ENCODE peak calls at places on chromosomes 4 and X, in seven cellular contexts. C, W, P, M, Z, I and A are unnamed samples.

GRCh38 chrX:29662101-29662500 is 553.3 kb upstream of the MAGEB2 start:
- DNase-seq in C (no peak), W (no peak), P (no peak), M (no peak), Z (no peak), I (no peak), A (no peak)

GRCh38 chrX:70386240-70386639 is 36.9 kb upstream of the GDPD2 start:
- DNase-seq in C (no peak), W (no peak), P (no peak), M (no peak), Z (no peak), I (no peak), A (no peak)

GRCh38 chrX:107118322-107119147 is at the start of gene RBM41:
- DNase-seq in C (peak), W (peak), P (peak), M (peak), Z (peak), I (peak), A (peak)

GRCh38 chr4:68655764-68656444 is 14.5 kb downstream of the UGT2B15 start:
- DNase-seq in C (no peak), W (no peak), P (no peak), M (peak), Z (no peak), I (no peak), A (no peak)

GRCh38 chr4:158818595-158818994 is 49.8 kb downstream of the FNIP2 start:
- DNase-seq in C (no peak), W (no peak), P (no peak), M (no peak), Z (no peak), I (no peak), A (no peak)

GRCh38 chrX:154490021-154490413 is 412 bp downstream of the SLC10A3 start:
- DNase-seq in C (peak), W (no peak), P (no peak), M (no peak), Z (peak), I (peak), A (no peak)

GRCh38 chr4:56979674-56980073 is 978 bp downstream of the POLR2B start:
- DNase-seq in C (no peak), W (no peak), P (no peak), M (peak), Z (no peak), I (peak), A (no peak)

GRCh38 chr4:155796031-155796430 is 37.2 kb downstream of the GUCY1B1 start:
- DNase-seq in C (no peak), W (no peak), P (no peak), M (peak), Z (peak), I (no peak), A (no peak)

GRCh38 chrX:95628796-95629195 is 1055.8 kb upstream of the DIAPH2 start:
- DNase-seq in C (no peak), W (no peak), P (no peak), M (no peak), Z (no peak), I (no peak), A (no peak)

GRCh38 chrX:72255864-72256263 is 17.0 kb upstream of the ERCC6L start:
- DNase-seq in C (no peak), W (no peak), P (no peak), M (no peak), Z (no peak), I (no peak), A (no peak)

GRCh38 chr4:185534534-185534849 is 815 bp downstream of the PDLIM3 start:
- DNase-seq in C (no peak), W (no peak), P (no peak), M (no peak), Z (no peak), I (no peak), A (no peak)

GRCh38 chr4:113760852-113761681 is 471 bp downstream of the CAMK2D start:
- DNase-seq in C (peak), W (no peak), P (peak), M (peak), Z (peak), I (no peak), A (peak)

GRCh38 chr4:3613980-3614730 is 81.9 kb upstream of the LRPAP1 start:
- DNase-seq in C (no peak), W (no peak), P (no peak), M (peak), Z (peak), I (no peak), A (no peak)

GRCh38 chr4:989722-990471 is 3.1 kb downstream of the IDUA start:
- DNase-seq in C (no peak), W (no peak), P (no peak), M (no peak), Z (no peak), I (no peak), A (no peak)

GRCh38 chr4:634599-634985 is 9.2 kb downstream of the PDE6B start:
- DNase-seq in C (no peak), W (no peak), P (no peak), M (no peak), Z (no peak), I (no peak), A (no peak)

GRCh38 chrX:103248553-103248952 is 6.4 kb downstream of the TCEAL8 start:
- DNase-seq in C (no peak), W (no peak), P (no peak), M (no peak), Z (peak), I (peak), A (no peak)

GRCh38 chr4:94472056-94472826 is 20.5 kb downstream of the PDLIM5 start:
- DNase-seq in C (no peak), W (no peak), P (no peak), M (peak), Z (no peak), I (no peak), A (no peak)

GRCh38 chr4:101885574-101885973 is 95.0 kb downstream of the BANK1 start:
- DNase-seq in C (no peak), W (no peak), P (no peak), M (peak), Z (no peak), I (no peak), A (no peak)

GRCh38 chr4:30535255-30535654 is 184.9 kb upstream of the PCDH7 start:
- DNase-seq in C (no peak), W (no peak), P (no peak), M (no peak), Z (no peak), I (no peak), A (no peak)

GRCh38 chr4:3301450-3302163 is 8.8 kb downstream of the RGS12 start:
- DNase-seq in C (no peak), W (no peak), P (no peak), M (no peak), Z (no peak), I (no peak), A (no peak)

GRCh38 chr4:77190053-77190452 is 33.0 kb downstream of the CCNG2 start:
- DNase-seq in C (no peak), W (no peak), P (no peak), M (no peak), Z (no peak), I (no peak), A (no peak)

GRCh38 chrX:107707866-107708265 is 67.7 kb downstream of the TSC22D3 start:
- DNase-seq in C (no peak), W (no peak), P (no peak), M (no peak), Z (no peak), I (no peak), A (no peak)

GRCh38 chr4:69458184-69458826 is 37.4 kb downstream of the UGT2B4 start:
- DNase-seq in C (no peak), W (no peak), P (no peak), M (peak), Z (no peak), I (no peak), A (no peak)

GRCh38 chr4:88697113-88697512 is 516 bp downstream of the NAP1L5 start:
- DNase-seq in C (no peak), W (no peak), P (no peak), M (no peak), Z (peak), I (peak), A (no peak)

GRCh38 chr4:75633846-75634245 is 3.5 kb upstream of the CDKL2 start:
- DNase-seq in C (no peak), W (no peak), P (no peak), M (no peak), Z (no peak), I (no peak), A (no peak)

GRCh38 chrX:136130931-136131843 is 16.1 kb upstream of the FHL1 start:
- DNase-seq in C (no peak), W (no peak), P (no peak), M (peak), Z (no peak), I (peak), A (no peak)

GRCh38 chr4:161247831-161248230 is 916.0 kb downstream of the FSTL5 start:
- DNase-seq in C (no peak), W (no peak), P (no peak), M (no peak), Z (no peak), I (no peak), A (no peak)

DNA sequence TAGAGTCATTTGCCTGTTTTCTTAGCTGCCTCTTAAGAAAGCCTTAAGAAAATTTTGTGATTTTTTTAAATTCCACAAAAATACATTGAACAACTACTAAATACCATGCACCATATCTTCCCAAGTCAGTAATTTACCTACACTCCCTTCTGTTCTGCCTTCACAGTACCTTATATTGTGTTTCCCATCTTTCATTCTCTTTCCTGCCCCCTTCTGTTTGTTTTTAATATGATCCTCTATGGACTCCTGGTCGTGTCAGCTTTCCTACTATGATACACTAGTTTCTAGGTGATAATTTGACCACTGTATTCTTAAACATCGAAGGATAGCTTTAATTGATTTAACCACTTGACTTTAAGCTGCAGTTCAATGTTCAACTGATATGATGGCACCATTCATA is 297.7 kb upstream of the HAND2 start:
- DNase-seq in C (no peak), W (no peak), P (no peak), M (no peak), Z (no peak), I (no peak), A (no peak)
- TF ChIP-seq TAF1 in C (no peak), W (no peak), P (no peak), M (no peak), Z (no peak), I (no peak), A (no peak)

GRCh38 chrX:14832591-14832990 is 40.3 kb downstream of the FANCB start:
- DNase-seq in C (no peak), W (no peak), P (no peak), M (no peak), Z (no peak), I (no peak), A (no peak)
- TF ChIP-seq TAF1 in C (no peak), W (no peak), P (no peak), M (no peak), Z (no peak), I (no peak), A (no peak)

GRCh38 chr4:187480146-187481145 is 515.1 kb upstream of the ZFP42 start:
- DNase-seq in C (no peak), W (no peak), P (no peak), M (no peak), Z (no peak), I (no peak), A (no peak)
- TF ChIP-seq TAF1 in C (no peak), W (no peak), P (no peak), M (no peak), Z (no peak), I (no peak), A (no peak)

DNA sequence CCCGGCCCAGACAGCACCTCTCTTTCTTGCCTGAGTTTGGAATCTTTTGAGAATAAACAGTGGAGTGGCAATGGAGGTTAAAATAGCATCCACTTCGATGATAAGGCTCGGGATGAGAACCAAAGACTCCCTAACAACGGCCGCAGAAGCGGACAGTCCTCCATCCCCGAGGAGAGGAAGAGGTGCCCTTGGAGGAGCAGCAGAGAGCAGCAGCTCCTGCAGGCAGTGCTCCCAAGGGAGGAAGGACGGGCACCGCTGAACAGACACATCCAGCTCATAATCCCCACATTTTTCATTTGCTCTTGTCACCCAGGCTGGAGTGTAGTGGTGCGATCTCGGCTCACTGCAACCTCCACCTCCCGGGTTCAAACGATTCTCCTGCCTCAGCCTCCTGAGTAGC is 61.3 kb downstream of the DCTD start:
- DNase-seq in C (no peak), W (no peak), P (no peak), M (no peak), Z (no peak), I (no peak), A (no peak)
- TF ChIP-seq TAF1 in C (no peak), W (no peak), P (no peak), M (no peak), Z (no peak), I (no peak), A (no peak)

GRCh38 chr4:8675383-8675782 is 82.8 kb downstream of the CPZ start:
- DNase-seq in C (peak), W (no peak), P (no peak), M (peak), Z (no peak), I (peak), A (no peak)
- TF ChIP-seq TAF1 in C (no peak), W (no peak), P (no peak), M (no peak), Z (no peak), I (no peak), A (no peak)

GRCh38 chr4:92012899-92013867 is 290.6 kb upstream of the GRID2 start:
- DNase-seq in C (peak), W (no peak), P (no peak), M (peak), Z (no peak), I (no peak), A (no peak)
- TF ChIP-seq TAF1 in C (no peak), W (no peak), P (no peak), M (no peak), Z (no peak), I (no peak), A (no peak)

GRCh38 chr4:41120297-41121217 is 93.8 kb downstream of the APBB2 start:
- DNase-seq in C (no peak), W (no peak), P (no peak), M (no peak), Z (no peak), I (no peak), A (no peak)
- TF ChIP-seq TAF1 in C (no peak), W (no peak), P (no peak), M (no peak), Z (no peak), I (no peak), A (no peak)

DNA sequence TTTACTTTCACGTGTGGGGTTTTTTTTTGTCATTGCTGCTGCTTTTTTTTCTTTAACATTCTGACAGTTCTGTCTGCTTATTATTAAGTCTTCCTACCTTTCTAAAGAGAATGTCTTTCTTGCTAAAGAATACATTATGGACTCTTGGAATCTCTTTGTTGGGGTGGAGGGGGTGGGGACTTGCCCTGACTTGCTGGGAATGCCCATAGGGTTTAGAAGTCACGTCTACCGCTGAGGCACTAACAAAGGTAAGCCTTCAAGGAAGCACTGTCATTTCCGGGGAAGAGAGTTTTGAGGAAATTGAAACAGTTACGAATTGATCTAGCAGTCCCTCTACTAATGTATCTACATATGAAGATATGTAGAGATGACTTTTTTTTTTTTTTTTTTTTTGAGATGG is 19.4 kb downstream of the CD99 start:
- DNase-seq in C (no peak), W (no peak), P (no peak), M (no peak), Z (no peak), I (no peak), A (no peak)
- TF ChIP-seq TAF1 in C (no peak), W (no peak), P (no peak), M (no peak), Z (no peak), I (no peak), A (no peak)

DNA sequence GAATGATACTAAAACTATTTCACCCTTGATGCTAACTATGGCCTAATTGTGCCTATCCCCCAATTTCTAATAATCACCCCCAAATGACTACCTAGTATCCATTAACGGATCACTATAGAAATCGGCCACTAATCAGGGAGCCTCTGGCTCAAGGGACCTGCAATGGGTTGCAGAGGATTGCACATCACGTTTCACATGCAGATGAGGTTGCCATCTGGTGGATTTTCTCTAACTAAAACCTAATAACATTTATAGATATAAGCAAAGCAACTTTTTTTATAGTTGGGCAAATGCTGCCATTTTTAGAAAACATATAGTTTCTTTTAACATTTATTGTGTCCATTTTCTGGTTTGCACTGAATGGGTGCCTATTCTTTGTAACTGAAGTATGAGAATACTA is 28.3 kb upstream of the ALG13 start:
- DNase-seq in C (no peak), W (no peak), P (no peak), M (no peak), Z (peak), I (peak), A (no peak)
- TF ChIP-seq TAF1 in C (no peak), W (no peak), P (no peak), M (no peak), Z (no peak), I (no peak), A (no peak)

DNA sequence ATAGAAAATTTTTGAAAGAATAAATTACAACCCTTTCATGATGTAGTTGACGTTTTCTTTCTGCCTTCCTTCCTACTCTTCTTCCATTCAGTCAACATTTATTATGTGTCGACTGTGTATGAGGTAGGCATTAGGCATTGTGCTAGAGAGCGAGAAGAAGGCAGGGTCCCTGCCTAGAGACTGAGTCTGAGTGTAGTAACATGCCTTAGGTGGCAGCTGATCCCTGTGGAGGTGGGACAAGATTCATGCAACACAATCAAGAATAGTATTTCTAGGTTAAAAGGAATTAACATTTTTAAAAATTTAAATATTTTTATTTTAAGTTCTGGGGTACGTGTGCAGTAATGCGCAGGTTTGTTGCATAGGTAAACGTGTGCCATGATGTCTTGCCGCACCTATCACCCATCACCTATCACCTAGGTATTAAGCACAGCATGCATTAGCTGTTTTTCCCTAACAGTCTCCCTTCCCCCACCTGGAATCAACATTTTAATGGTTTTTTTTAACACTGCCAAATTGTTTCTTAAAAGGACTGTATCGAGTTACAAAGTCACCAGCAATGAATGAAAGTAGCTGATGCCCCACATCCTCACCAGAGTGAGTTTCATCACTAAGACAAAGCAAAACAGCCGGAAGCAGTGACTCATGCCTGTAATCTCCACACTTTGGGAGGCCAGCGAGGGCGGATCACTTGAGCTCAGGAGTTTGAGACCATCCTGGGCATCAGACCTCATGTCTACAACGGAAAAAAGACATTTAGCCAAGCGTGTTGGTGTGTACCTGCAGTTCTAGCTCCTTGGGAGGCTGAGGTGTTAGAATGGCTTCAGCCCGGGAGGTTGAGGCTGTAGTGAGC is 84.0 kb downstream of the WWC2 start:
- DNase-seq in C (peak), W (no peak), P (no peak), M (peak), Z (no peak), I (peak), A (no peak)
- TF ChIP-seq TAF1 in C (peak), W (no peak), P (no peak), M (no peak), Z (no peak), I (no peak), A (no peak)